ENCODE peak calls at places on chromosome 6, in nine cellular contexts. X, Q, P, E, C, U, B, I and G are unnamed samples.

GRCh38 chr6:166423781-166424180 is 41.0 kb upstream of the MPC1 start:
- DNase-seq in P (no peak), U (no peak), B (no peak), C (no peak), E (no peak), I (no peak), X (no peak), Q (no peak), G (no peak)

GRCh38 chr6:37535701-37536461 is 36.2 kb upstream of the CCDC167 start:
- DNase-seq in U (peak), X (no peak), B (no peak), C (no peak), Q (peak), E (no peak), P (no peak), I (no peak), G (no peak)

GRCh38 chr6:4017847-4018193 is 61.1 kb downstream of the FAM217A start:
- DNase-seq in P (no peak), I (peak), Q (no peak), U (no peak), E (no peak), C (no peak), B (no peak), X (no peak), G (no peak)

GRCh38 chr6:159169557-159170332 is 545 bp downstream of the FNDC1 start:
- DNase-seq in C (peak), B (no peak), Q (no peak), E (peak), P (no peak), X (peak), I (peak), U (no peak), G (no peak)

GRCh38 chr6:101230866-101231265 is 162.6 kb upstream of the GRIK2 start:
- DNase-seq in U (no peak), Q (no peak), X (no peak), I (no peak), E (no peak), P (no peak), C (no peak), B (no peak), G (no peak)

GRCh38 chr6:92810913-92811312 is 608.4 kb downstream of the EPHA7 start:
- DNase-seq in C (no peak), E (no peak), I (peak), Q (peak), B (no peak), X (peak), U (no peak), P (no peak), G (no peak)

GRCh38 chr6:50264995-50265571 is 215.4 kb upstream of the DEFB112 start:
- DNase-seq in C (no peak), Q (no peak), P (no peak), I (no peak), X (peak), E (no peak), U (no peak), B (no peak), G (no peak)

GRCh38 chr6:53020005-53020744 is 25.1 kb upstream of the GSTA4 start:
- DNase-seq in B (no peak), I (peak), E (no peak), C (no peak), P (no peak), U (no peak), Q (no peak), X (no peak), G (no peak)

GRCh38 chr6:43702522-43703440 is 15.2 kb upstream of the MRPS18A start:
- DNase-seq in B (peak), Q (no peak), I (peak), X (peak), U (peak), E (peak), C (peak), P (peak), G (peak)

GRCh38 chr6:34556031-34556471 is at the start of gene SPDEF:
- DNase-seq in Q (peak), B (no peak), C (no peak), P (no peak), E (no peak), X (no peak), U (peak), I (no peak), G (peak)

GRCh38 chr6:39197521-39198500 is 31.5 kb downstream of the KCNK5 start:
- DNase-seq in C (no peak), U (no peak), Q (no peak), B (no peak), I (no peak), X (no peak), E (no peak), P (no peak), G (no peak)

GRCh38 chr6:34391023-34391485 is 1.4 kb downstream of the NUDT3 start:
- DNase-seq in X (peak), I (peak), Q (peak), E (peak), U (no peak), B (peak), P (no peak), C (peak), G (no peak)

GRCh38 chr6:37566209-37566859 is 66.6 kb upstream of the CCDC167 start:
- DNase-seq in X (peak), P (peak), C (no peak), U (peak), I (no peak), B (no peak), E (peak), Q (peak), G (no peak)

GRCh38 chr6:87029711-87030314 is 65.1 kb downstream of the CGA start:
- DNase-seq in E (no peak), C (no peak), P (no peak), U (no peak), Q (no peak), I (peak), X (no peak), B (no peak), G (no peak)

GRCh38 chr6:108074057-108074358 is 533 bp downstream of the OSTM1 start:
- DNase-seq in Q (no peak), I (peak), P (no peak), C (peak), X (peak), B (no peak), U (no peak), E (no peak), G (no peak)

GRCh38 chr6:95364016-95364604 is 213.2 kb upstream of the MANEA start:
- DNase-seq in Q (no peak), X (no peak), U (no peak), C (no peak), E (no peak), I (peak), P (no peak), B (no peak), G (no peak)

GRCh38 chr6:130148181-130148580 is 74.6 kb downstream of the SAMD3 start:
- DNase-seq in C (no peak), U (no peak), P (no peak), B (no peak), E (no peak), Q (no peak), I (no peak), X (no peak), G (no peak)

GRCh38 chr6:160386869-160387518 is 38.8 kb downstream of the SLC22A3 start:
- DNase-seq in U (peak), E (peak), X (no peak), I (no peak), P (peak), C (peak), B (peak), Q (peak), G (no peak)

GRCh38 chr6:88074791-88075190 is 27.1 kb downstream of the SPACA1 start:
- DNase-seq in I (no peak), E (no peak), U (no peak), X (no peak), B (no peak), P (no peak), C (no peak), Q (no peak), G (no peak)

GRCh38 chr6:127022297-127022696 is 96.2 kb upstream of the RSPO3 start:
- DNase-seq in U (peak), P (no peak), B (no peak), E (no peak), I (no peak), Q (peak), C (peak), X (peak), G (no peak)

GRCh38 chr6:34150766-34151165 is 4.9 kb upstream of the GRM4 start:
- DNase-seq in Q (no peak), C (peak), P (no peak), I (no peak), X (no peak), E (no peak), B (no peak), U (no peak), G (no peak)

GRCh38 chr6:14476793-14477531 is 359.4 kb downstream of the CD83 start:
- DNase-seq in U (peak), P (peak), E (peak), B (peak), X (peak), Q (peak), C (peak), I (peak), G (peak)

GRCh38 chr6:7513534-7513933 is 27.9 kb upstream of the DSP start:
- DNase-seq in U (no peak), C (no peak), B (no peak), E (no peak), I (no peak), X (no peak), P (no peak), Q (peak), G (no peak)

GRCh38 chr6:158040804-158041347 is 59.2 kb downstream of the SYNJ2 start:
- DNase-seq in E (no peak), Q (no peak), C (peak), X (no peak), P (no peak), I (peak), U (no peak), B (peak), G (no peak)

GRCh38 chr6:118317581-118318563 is 230.2 kb upstream of the PLN start:
- DNase-seq in E (no peak), B (no peak), U (no peak), X (no peak), I (peak), Q (no peak), P (no peak), C (no peak), G (no peak)

GRCh38 chr6:36979343-36979742 is 6.7 kb downstream of the MTCH1 start:
- DNase-seq in P (peak), X (peak), C (peak), Q (no peak), B (peak), E (peak), I (peak), U (peak), G (no peak)

GRCh38 chr6:31622678-31623077 is 2.2 kb downstream of the PRRC2A start:
- DNase-seq in P (no peak), E (no peak), B (no peak), I (no peak), X (no peak), C (no peak), Q (peak), U (peak), G (peak)

GRCh38 chr6:56642366-56643261 is at the start of gene DST:
- DNase-seq in I (peak), X (no peak), P (no peak), C (no peak), B (no peak), U (no peak), Q (peak), E (no peak), G (peak)

GRCh38 chr6:2959909-2960719 is 11.3 kb downstream of the SERPINB6 start:
- DNase-seq in Q (peak), P (no peak), B (no peak), U (no peak), I (peak), X (no peak), E (no peak), C (no peak), G (peak)

GRCh38 chr6:169041078-169041477 is 212.6 kb downstream of the THBS2 start:
- DNase-seq in P (no peak), U (no peak), X (no peak), Q (no peak), B (no peak), I (no peak), C (no peak), E (no peak), G (no peak)
- TF ChIP-seq CTCF in P (no peak), U (no peak), X (no peak), Q (no peak), B (no peak), I (no peak), C (no peak), E (no peak), G (no peak)

GRCh38 chr6:135498178-135498841 is 770 bp upstream of the AHI1 start:
- DNase-seq in C (peak), E (peak), U (peak), I (peak), B (peak), X (peak), Q (peak), P (peak), G (peak)
- TF ChIP-seq POLR2A in C (no peak), E (no peak), U (peak), I (peak), B (no peak), X (no peak), Q (peak), P (peak), G (no peak)

GRCh38 chr6:27582928-27583725 is 110.2 kb upstream of the ZNF184 start:
- DNase-seq in Q (no peak), P (no peak), B (no peak), I (peak), X (no peak), U (no peak), C (no peak), E (no peak), G (no peak)
- H3K4me3 ChIP-seq in Q (no peak), P (no peak), B (no peak), I (no peak), X (no peak), U (no peak), C (no peak), E (no peak), G (no peak)

GRCh38 chr6:5995705-5996686 is 10.7 kb downstream of the NRN1 start:
- DNase-seq in Q (no peak), P (peak), C (peak), I (peak), B (no peak), X (peak), E (peak), U (no peak), G (no peak)
- TF ChIP-seq CTCF in Q (no peak), P (no peak), C (no peak), I (peak), B (peak), X (no peak), E (peak), U (no peak), G (no peak)

GRCh38 chr6:151067684-151068596 is 171.8 kb upstream of the AKAP12 start:
- DNase-seq in P (peak), X (no peak), I (peak), B (peak), C (peak), U (peak), Q (peak), E (peak), G (peak)
- TF ChIP-seq POLR2A in P (no peak), X (no peak), I (no peak), B (no peak), C (no peak), U (no peak), Q (no peak), E (no peak), G (no peak)

GRCh38 chr6:35931120-35931561 is 10.2 kb upstream of the SRPK1 start:
- DNase-seq in C (no peak), U (no peak), P (no peak), I (no peak), B (no peak), Q (no peak), X (no peak), E (no peak), G (no peak)
- H3K4me3 ChIP-seq in C (no peak), U (no peak), P (no peak), I (no peak), B (no peak), Q (no peak), X (peak), E (no peak), G (no peak)

DNA sequence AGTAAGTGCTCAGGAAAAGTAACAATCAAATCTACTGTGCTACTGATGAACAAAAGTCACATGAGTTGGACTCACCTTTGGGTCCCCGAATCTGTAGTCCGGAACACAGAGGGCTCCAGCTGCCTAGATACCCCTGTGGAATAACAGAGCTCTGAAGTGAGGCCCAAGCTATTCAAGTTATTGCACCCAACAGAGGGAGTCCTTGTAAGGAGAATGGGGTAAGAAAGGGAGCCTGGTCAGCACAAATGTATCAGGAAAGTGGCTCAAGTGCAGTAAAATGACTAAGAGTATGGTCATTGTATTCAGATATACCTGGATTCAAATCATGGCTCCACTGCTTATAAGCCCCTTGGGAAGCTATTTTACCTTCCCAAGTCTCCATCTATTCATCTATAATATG is 20.9 kb downstream of the EDN1 start:
- DNase-seq in P (no peak), B (no peak), X (no peak), C (no peak), I (no peak), E (no peak), U (no peak), Q (no peak), G (no peak)
- TF ChIP-seq CTCF in P (no peak), B (no peak), X (no peak), C (no peak), I (no peak), E (no peak), U (no peak), Q (no peak), G (no peak)

DNA sequence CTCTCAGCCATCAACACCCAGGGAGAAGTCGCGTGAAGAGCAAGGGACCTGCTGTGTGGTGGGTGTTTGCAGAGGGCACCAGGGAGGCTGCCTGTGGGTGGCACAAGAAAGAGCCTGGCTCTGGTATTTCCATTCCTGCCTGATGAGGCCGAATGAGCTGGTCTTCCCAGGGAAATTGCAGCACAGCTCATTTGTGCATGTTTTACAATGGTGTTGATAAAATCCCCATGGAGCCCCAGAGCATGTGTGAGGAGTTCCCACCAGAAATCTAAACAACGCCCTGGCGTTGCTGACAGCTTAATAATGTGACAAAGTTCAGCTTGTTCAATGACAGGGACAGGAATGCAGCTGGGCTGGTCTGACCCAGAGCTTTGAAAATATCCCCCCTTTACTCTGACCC is 135.5 kb downstream of the CLIC5 start:
- DNase-seq in E (peak), C (no peak), U (no peak), X (no peak), Q (no peak), B (no peak), P (no peak), I (no peak), G (no peak)
- TF ChIP-seq POLR2A in E (no peak), C (no peak), U (no peak), X (no peak), Q (no peak), B (no peak), P (no peak), I (no peak), G (no peak)

GRCh38 chr6:788058-788457 is 95.1 kb upstream of the EXOC2 start:
- DNase-seq in Q (no peak), I (no peak), B (no peak), C (no peak), X (no peak), U (no peak), P (no peak), E (no peak), G (no peak)
- H3K4me3 ChIP-seq in Q (no peak), I (no peak), B (no peak), C (no peak), X (no peak), U (no peak), P (no peak), E (no peak), G (no peak)

GRCh38 chr6:112286010-112286409 is 31.6 kb upstream of the LAMA4 start:
- DNase-seq in U (no peak), I (no peak), Q (no peak), E (no peak), C (no peak), P (no peak), X (no peak), B (no peak), G (no peak)

GRCh38 chr6:112283621-112284020 is 29.3 kb upstream of the LAMA4 start:
- DNase-seq in E (no peak), C (no peak), U (no peak), P (no peak), X (no peak), I (no peak), B (no peak), Q (no peak), G (no peak)

GRCh38 chr6:112279044-112279916 is 24.9 kb upstream of the LAMA4 start:
- DNase-seq in P (no peak), B (no peak), X (no peak), I (peak), Q (no peak), E (no peak), C (no peak), U (no peak), G (no peak)

GRCh38 chr6:112284603-112285002 is 30.2 kb upstream of the LAMA4 start:
- DNase-seq in Q (no peak), U (no peak), P (no peak), B (no peak), X (no peak), C (no peak), E (no peak), I (no peak), G (no peak)

GRCh38 chr6:112282217-112282616 is 27.9 kb upstream of the LAMA4 start:
- DNase-seq in C (peak), Q (no peak), B (no peak), X (peak), E (peak), P (peak), U (no peak), I (peak), G (peak)
- TF ChIP-seq CTCF in C (no peak), Q (no peak), B (no peak), X (no peak), E (peak), P (no peak), U (no peak), I (peak), G (peak)